ENCODE peak calls at places on chromosomes 12 and 14, in six cellular contexts. One of them, this sample, is unnamed. For H3K27me3, the result is how much of the 10 kb centered on the place peaks cover.

GRCh38 chr14:52951730-52952481 is 1.1 kb upstream of the FERMT2 start:
- DNase-seq in testis: peak
- DNase-seq in HCT116: peak
- DNase-seq in adrenal gland: peak
- DNase-seq in transverse colon: peak
- DNase-seq in heart left ventricle: peak
- DNase-seq in this sample: peak

GRCh38 chr12:56695327-56696101 is 7.4 kb upstream of the PTGES3 start:
- DNase-seq in testis: no peak
- DNase-seq in HCT116: no peak
- DNase-seq in adrenal gland: no peak
- DNase-seq in transverse colon: no peak
- DNase-seq in heart left ventricle: no peak
- DNase-seq in this sample: no peak

GRCh38 chr12:128920468-128920867 is 67.2 kb downstream of the GLT1D1 start:
- DNase-seq in testis: no peak
- DNase-seq in HCT116: no peak
- DNase-seq in adrenal gland: no peak
- DNase-seq in transverse colon: no peak
- DNase-seq in heart left ventricle: no peak
- DNase-seq in this sample: peak

GRCh38 chr12:119005832-119006360 is 24.6 kb downstream of the SRRM4 start:
- DNase-seq in testis: no peak
- DNase-seq in HCT116: no peak
- DNase-seq in adrenal gland: no peak
- DNase-seq in transverse colon: no peak
- DNase-seq in heart left ventricle: no peak
- DNase-seq in this sample: no peak

GRCh38 chr12:28035483-28035882 is 63.0 kb upstream of the PTHLH start:
- DNase-seq in testis: no peak
- DNase-seq in HCT116: no peak
- DNase-seq in adrenal gland: no peak
- DNase-seq in transverse colon: no peak
- DNase-seq in heart left ventricle: no peak
- DNase-seq in this sample: peak

GRCh38 chr12:91442535-91442934 is 259.9 kb upstream of the DCN start:
- DNase-seq in testis: no peak
- DNase-seq in HCT116: no peak
- DNase-seq in adrenal gland: no peak
- DNase-seq in transverse colon: no peak
- DNase-seq in heart left ventricle: no peak
- DNase-seq in this sample: no peak

GRCh38 chr12:10891937-10892336 is 7.9 kb upstream of the PRH1 start:
- DNase-seq in testis: no peak
- DNase-seq in HCT116: no peak
- DNase-seq in adrenal gland: no peak
- DNase-seq in transverse colon: peak
- DNase-seq in heart left ventricle: no peak
- DNase-seq in this sample: no peak

GRCh38 chr14:21060590-21061346 is 3.1 kb downstream of the RNASE8 start:
- DNase-seq in testis: no peak
- DNase-seq in HCT116: no peak
- DNase-seq in adrenal gland: no peak
- DNase-seq in transverse colon: peak
- DNase-seq in heart left ventricle: no peak
- DNase-seq in this sample: no peak

GRCh38 chr12:62726471-62726980 is 208.4 kb downstream of the PPM1H start:
- DNase-seq in testis: no peak
- DNase-seq in HCT116: no peak
- DNase-seq in adrenal gland: no peak
- DNase-seq in transverse colon: no peak
- DNase-seq in heart left ventricle: no peak
- DNase-seq in this sample: no peak

GRCh38 chr14:80446356-80446755 is 235.1 kb upstream of the DIO2 start:
- DNase-seq in testis: no peak
- DNase-seq in HCT116: no peak
- DNase-seq in adrenal gland: no peak
- DNase-seq in transverse colon: no peak
- DNase-seq in heart left ventricle: no peak
- DNase-seq in this sample: peak

GRCh38 chr12:66716522-66716921 is 37.6 kb upstream of the GRIP1 start:
- DNase-seq in testis: no peak
- DNase-seq in HCT116: no peak
- DNase-seq in adrenal gland: no peak
- DNase-seq in transverse colon: no peak
- DNase-seq in heart left ventricle: no peak
- DNase-seq in this sample: no peak

GRCh38 chr14:63273717-63274673 is 44.7 kb downstream of the GPHB5 start:
- DNase-seq in testis: peak
- DNase-seq in HCT116: no peak
- DNase-seq in adrenal gland: no peak
- DNase-seq in transverse colon: no peak
- DNase-seq in heart left ventricle: peak
- DNase-seq in this sample: no peak

GRCh38 chr12:19695244-19696098 is 256.2 kb downstream of the AEBP2 start:
- DNase-seq in testis: no peak
- DNase-seq in HCT116: no peak
- DNase-seq in adrenal gland: no peak
- DNase-seq in transverse colon: no peak
- DNase-seq in heart left ventricle: no peak
- DNase-seq in this sample: no peak

GRCh38 chr12:50041461-50041860 is 15.9 kb upstream of the ASIC1 start:
- DNase-seq in testis: no peak
- DNase-seq in HCT116: no peak
- DNase-seq in adrenal gland: no peak
- DNase-seq in transverse colon: no peak
- DNase-seq in heart left ventricle: no peak
- DNase-seq in this sample: no peak

GRCh38 chr14:54776361-54777001 is 126.1 kb downstream of the GCH1 start:
- DNase-seq in testis: peak
- DNase-seq in HCT116: no peak
- DNase-seq in adrenal gland: no peak
- DNase-seq in transverse colon: peak
- DNase-seq in heart left ventricle: peak
- DNase-seq in this sample: peak

GRCh38 chr14:77035267-77035666 is 6.8 kb upstream of the IRF2BPL start:
- DNase-seq in testis: no peak
- DNase-seq in HCT116: no peak
- DNase-seq in adrenal gland: no peak
- DNase-seq in transverse colon: no peak
- DNase-seq in heart left ventricle: no peak
- DNase-seq in this sample: no peak

GRCh38 chr12:30399859-30400258 is 295.8 kb downstream of the IPO8 start:
- DNase-seq in testis: no peak
- DNase-seq in HCT116: no peak
- DNase-seq in adrenal gland: no peak
- DNase-seq in transverse colon: no peak
- DNase-seq in heart left ventricle: no peak
- DNase-seq in this sample: no peak

GRCh38 chr12:107393043-107393725 is 292.4 kb upstream of the PWP1 start:
- DNase-seq in testis: no peak
- DNase-seq in HCT116: no peak
- DNase-seq in adrenal gland: no peak
- DNase-seq in transverse colon: no peak
- DNase-seq in heart left ventricle: no peak
- DNase-seq in this sample: no peak

GRCh38 chr12:71755146-71755892 is 656 bp downstream of the RAB21 start:
- DNase-seq in testis: peak
- DNase-seq in HCT116: no peak
- DNase-seq in adrenal gland: peak
- DNase-seq in transverse colon: peak
- DNase-seq in heart left ventricle: peak
- DNase-seq in this sample: peak

GRCh38 chr12:53231859-53232640 is at the start of gene RARG:
- DNase-seq in testis: no peak
- DNase-seq in HCT116: no peak
- DNase-seq in adrenal gland: peak
- DNase-seq in transverse colon: peak
- DNase-seq in heart left ventricle: peak
- DNase-seq in this sample: peak

GRCh38 chr14:77071938-77072388 is 26.1 kb upstream of the CIPC start:
- DNase-seq in testis: no peak
- DNase-seq in HCT116: peak
- DNase-seq in adrenal gland: no peak
- DNase-seq in transverse colon: no peak
- DNase-seq in heart left ventricle: no peak
- DNase-seq in this sample: no peak

GRCh38 chr12:98745578-98746391 is 100.7 kb downstream of the APAF1 start:
- DNase-seq in testis: peak
- DNase-seq in HCT116: no peak
- DNase-seq in adrenal gland: peak
- DNase-seq in transverse colon: no peak
- DNase-seq in heart left ventricle: no peak
- DNase-seq in this sample: peak

DNA sequence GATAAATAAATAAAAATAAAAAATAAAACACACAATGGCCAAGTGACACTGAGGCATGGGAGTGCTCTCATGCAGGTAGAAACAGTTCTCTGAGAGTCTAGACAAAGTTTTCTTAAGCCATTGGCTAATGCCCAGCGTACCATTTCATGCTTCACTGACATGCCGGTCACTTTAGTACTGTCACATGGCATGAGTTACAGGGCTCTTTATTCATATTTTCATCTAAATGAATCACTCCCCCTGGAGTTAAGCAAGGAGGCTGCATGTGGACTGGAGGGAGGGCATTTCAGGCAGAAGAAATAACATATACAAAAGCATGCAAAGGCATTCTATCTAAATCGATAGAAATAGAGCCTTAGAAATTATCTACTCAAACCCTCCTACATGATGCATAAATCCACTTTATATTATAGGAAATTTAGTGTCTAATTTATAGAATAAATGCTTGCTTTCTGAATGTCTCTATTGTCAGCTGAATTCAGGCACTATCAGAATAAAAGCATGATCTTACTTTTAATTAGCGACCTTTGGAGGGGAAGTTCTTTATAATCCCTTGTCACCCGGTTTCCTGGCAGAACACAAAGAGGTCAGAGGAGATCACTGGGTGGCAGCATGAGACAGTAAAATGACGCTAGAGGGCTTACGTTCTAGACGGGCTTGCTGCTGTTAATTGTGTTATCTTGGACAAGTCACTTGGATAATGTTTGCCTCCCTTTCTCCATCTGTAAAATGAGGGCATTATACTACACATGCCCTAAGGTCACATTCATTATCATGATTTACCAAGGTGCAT is 17.5 kb downstream of the DYRK4 start:
- DNase-seq in testis: no peak
- DNase-seq in HCT116: no peak
- DNase-seq in adrenal gland: no peak
- DNase-seq in transverse colon: peak
- DNase-seq in heart left ventricle: no peak
- DNase-seq in this sample: peak
- TF ChIP-seq CTCF in testis: no peak
- TF ChIP-seq CTCF in HCT116: no peak
- TF ChIP-seq CTCF in adrenal gland: no peak
- TF ChIP-seq CTCF in transverse colon: peak
- TF ChIP-seq CTCF in heart left ventricle: peak
- TF ChIP-seq CTCF in this sample: no peak

DNA sequence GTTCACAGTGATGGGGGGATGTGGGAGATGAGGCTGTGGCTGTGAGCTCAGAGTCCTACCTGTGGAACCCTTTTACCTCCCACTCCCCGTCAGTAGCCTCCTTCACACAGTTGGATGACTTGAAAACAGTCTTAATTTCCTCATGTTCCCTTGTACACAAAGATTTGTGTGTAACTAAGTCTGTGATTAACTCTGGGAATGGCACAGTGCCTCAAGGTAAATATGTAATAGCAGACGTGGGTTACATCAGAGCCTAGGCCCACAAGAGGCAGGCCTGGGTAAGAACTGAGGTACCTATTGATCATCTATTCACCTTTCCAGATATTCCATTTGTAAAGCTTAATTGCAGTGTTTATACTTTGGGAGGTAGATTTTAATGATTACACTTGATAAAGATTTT is 5.8 kb upstream of the IGF1 start:
- DNase-seq in testis: no peak
- DNase-seq in HCT116: no peak
- DNase-seq in adrenal gland: no peak
- DNase-seq in transverse colon: no peak
- DNase-seq in heart left ventricle: no peak
- DNase-seq in this sample: no peak
- H3K27me3 ChIP-seq in testis: under half
- H3K27me3 ChIP-seq in HCT116: under half
- H3K27me3 ChIP-seq in adrenal gland: under half
- H3K27me3 ChIP-seq in transverse colon: under half
- H3K27me3 ChIP-seq in heart left ventricle: under half
- H3K27me3 ChIP-seq in this sample: under half

DNA sequence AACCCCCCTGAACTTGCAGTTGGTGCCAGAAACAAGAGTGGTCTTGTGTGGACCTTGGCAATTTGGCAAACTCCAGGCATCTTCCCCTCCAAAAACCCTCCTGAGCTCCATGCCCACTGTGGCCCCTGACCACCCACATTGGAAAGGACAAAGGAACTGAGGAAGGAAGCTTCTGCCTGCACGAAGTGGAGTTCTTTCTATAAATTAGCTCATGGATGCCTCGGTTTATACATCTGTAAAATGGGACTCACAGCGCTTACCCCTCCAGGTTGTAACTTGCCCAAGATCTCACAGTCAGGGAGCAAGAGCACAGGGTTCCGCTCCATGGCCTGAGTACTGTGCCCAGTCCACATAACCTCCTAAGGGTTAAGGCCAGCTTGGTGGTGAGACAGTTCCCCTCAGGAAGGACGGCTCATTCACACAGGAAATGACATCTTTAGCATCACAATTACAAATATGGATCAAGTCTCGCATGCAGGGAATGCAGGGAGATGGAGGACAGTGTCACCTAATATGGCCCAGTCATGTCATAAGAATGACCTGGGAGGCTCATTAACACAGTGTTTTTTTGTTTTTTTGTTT is 66.6 kb downstream of the CLMN start:
- DNase-seq in testis: no peak
- DNase-seq in HCT116: no peak
- DNase-seq in adrenal gland: no peak
- DNase-seq in transverse colon: no peak
- DNase-seq in heart left ventricle: no peak
- DNase-seq in this sample: no peak
- H3K27ac ChIP-seq in testis: no peak
- H3K27ac ChIP-seq in HCT116: no peak
- H3K27ac ChIP-seq in adrenal gland: no peak
- H3K27ac ChIP-seq in transverse colon: no peak
- H3K27ac ChIP-seq in heart left ventricle: no peak
- H3K27ac ChIP-seq in this sample: no peak

GRCh38 chr12:99766408-99766807 is 118.9 kb downstream of the GARIN6 start:
- DNase-seq in testis: no peak
- DNase-seq in HCT116: no peak
- DNase-seq in adrenal gland: no peak
- DNase-seq in transverse colon: no peak
- DNase-seq in heart left ventricle: no peak
- DNase-seq in this sample: no peak

GRCh38 chr12:99768758-99769157 is 121.2 kb downstream of the GARIN6 start:
- DNase-seq in testis: no peak
- DNase-seq in HCT116: no peak
- DNase-seq in adrenal gland: no peak
- DNase-seq in transverse colon: no peak
- DNase-seq in heart left ventricle: no peak
- DNase-seq in this sample: no peak

GRCh38 chr12:99769581-99769980 is 122.0 kb downstream of the GARIN6 start:
- DNase-seq in testis: no peak
- DNase-seq in HCT116: no peak
- DNase-seq in adrenal gland: no peak
- DNase-seq in transverse colon: no peak
- DNase-seq in heart left ventricle: no peak
- DNase-seq in this sample: no peak

GRCh38 chr12:99765469-99766114 is 118.0 kb downstream of the GARIN6 start:
- DNase-seq in testis: no peak
- DNase-seq in HCT116: no peak
- DNase-seq in adrenal gland: no peak
- DNase-seq in transverse colon: no peak
- DNase-seq in heart left ventricle: no peak
- DNase-seq in this sample: no peak

GRCh38 chr12:99767809-99768208 is 120.3 kb downstream of the GARIN6 start:
- DNase-seq in testis: no peak
- DNase-seq in HCT116: peak
- DNase-seq in adrenal gland: no peak
- DNase-seq in transverse colon: no peak
- DNase-seq in heart left ventricle: no peak
- DNase-seq in this sample: peak
- TF ChIP-seq CTCF in testis: peak
- TF ChIP-seq CTCF in HCT116: peak
- TF ChIP-seq CTCF in adrenal gland: peak
- TF ChIP-seq CTCF in transverse colon: peak
- TF ChIP-seq CTCF in heart left ventricle: peak
- TF ChIP-seq CTCF in this sample: peak